ENCODE peak calls at places on chromosome 15, in seven cellular contexts. One of them, this sample, is unnamed.

GRCh38 chr15:90064931-90065681 is 37.2 kb downstream of the IDH2 start:
- DNase-seq in activated gamma-delta T cell treated with Interleukin-2 at 50 U/mL for 16 hours: no peak
- DNase-seq in posterior vena cava: peak; percentile 91
- DNase-seq in cardiac fibroblast: no peak
- DNase-seq in stromal cell of bone marrow: no peak
- DNase-seq in fibroblast of mammary gland: no peak
- DNase-seq in NCI-H460: no peak
- DNase-seq in this sample: no peak

GRCh38 chr15:40308844-40309189 is 1.1 kb upstream of the PLCB2 start:
- DNase-seq in posterior vena cava: peak; percentile 82
- DNase-seq in stromal cell of bone marrow: no peak
- DNase-seq in NCI-H460: no peak
- DNase-seq in cardiac fibroblast: no peak
- DNase-seq in fibroblast of mammary gland: no peak
- DNase-seq in activated gamma-delta T cell treated with Interleukin-2 at 50 U/mL for 16 hours: no peak
- DNase-seq in this sample: no peak

GRCh38 chr15:71312731-71313460 is 197.6 kb downstream of the THSD4 start:
- DNase-seq in posterior vena cava: no peak
- DNase-seq in cardiac fibroblast: no peak
- DNase-seq in NCI-H460: no peak
- DNase-seq in fibroblast of mammary gland: no peak
- DNase-seq in stromal cell of bone marrow: no peak
- DNase-seq in activated gamma-delta T cell treated with Interleukin-2 at 50 U/mL for 16 hours: no peak
- DNase-seq in this sample: no peak

GRCh38 chr15:70328137-70329115 is 230.7 kb upstream of the TLE3 start:
- DNase-seq in posterior vena cava: peak; percentile 92
- DNase-seq in NCI-H460: no peak
- DNase-seq in stromal cell of bone marrow: peak; percentile 67
- DNase-seq in activated gamma-delta T cell treated with Interleukin-2 at 50 U/mL for 16 hours: no peak
- DNase-seq in cardiac fibroblast: peak; percentile 84
- DNase-seq in fibroblast of mammary gland: peak; percentile 84
- DNase-seq in this sample: no peak

GRCh38 chr15:22267761-22268160 is 187.4 kb downstream of the OR4M2 start:
- DNase-seq in cardiac fibroblast: no peak
- DNase-seq in posterior vena cava: no peak
- DNase-seq in fibroblast of mammary gland: no peak
- DNase-seq in stromal cell of bone marrow: no peak
- DNase-seq in NCI-H460: no peak
- DNase-seq in activated gamma-delta T cell treated with Interleukin-2 at 50 U/mL for 16 hours: no peak
- DNase-seq in this sample: no peak

GRCh38 chr15:63945838-63946298 is 100.4 kb downstream of the DAPK2 start:
- DNase-seq in cardiac fibroblast: no peak
- DNase-seq in posterior vena cava: peak; percentile 64
- DNase-seq in activated gamma-delta T cell treated with Interleukin-2 at 50 U/mL for 16 hours: no peak
- DNase-seq in fibroblast of mammary gland: no peak
- DNase-seq in stromal cell of bone marrow: no peak
- DNase-seq in NCI-H460: no peak
- DNase-seq in this sample: no peak

GRCh38 chr15:61916104-61916503 is 144.1 kb downstream of the VPS13C start:
- DNase-seq in cardiac fibroblast: peak; percentile 16
- DNase-seq in posterior vena cava: no peak
- DNase-seq in fibroblast of mammary gland: peak; percentile 43
- DNase-seq in activated gamma-delta T cell treated with Interleukin-2 at 50 U/mL for 16 hours: no peak
- DNase-seq in stromal cell of bone marrow: peak; percentile 26
- DNase-seq in NCI-H460: no peak
- DNase-seq in this sample: no peak

GRCh38 chr15:31471731-31472430 is 145.2 kb downstream of the KLF13 start:
- DNase-seq in cardiac fibroblast: peak; percentile 94
- DNase-seq in posterior vena cava: peak; percentile 37
- DNase-seq in NCI-H460: no peak
- DNase-seq in stromal cell of bone marrow: peak; percentile 62
- DNase-seq in activated gamma-delta T cell treated with Interleukin-2 at 50 U/mL for 16 hours: no peak
- DNase-seq in fibroblast of mammary gland: peak; percentile 85
- DNase-seq in this sample: peak; percentile 23

GRCh38 chr15:52295421-52295991 is at the start of gene MYO5C:
- DNase-seq in posterior vena cava: peak; percentile 90
- DNase-seq in stromal cell of bone marrow: no peak
- DNase-seq in fibroblast of mammary gland: no peak
- DNase-seq in NCI-H460: peak; percentile 30
- DNase-seq in activated gamma-delta T cell treated with Interleukin-2 at 50 U/mL for 16 hours: no peak
- DNase-seq in cardiac fibroblast: peak; percentile 10
- DNase-seq in this sample: no peak

GRCh38 chr15:80852676-80853075 is 73.5 kb downstream of the CEMIP start:
- DNase-seq in posterior vena cava: no peak
- DNase-seq in activated gamma-delta T cell treated with Interleukin-2 at 50 U/mL for 16 hours: no peak
- DNase-seq in cardiac fibroblast: no peak
- DNase-seq in fibroblast of mammary gland: no peak
- DNase-seq in NCI-H460: no peak
- DNase-seq in stromal cell of bone marrow: no peak
- DNase-seq in this sample: no peak

GRCh38 chr15:57281357-57281756 is 94.9 kb upstream of the CGNL1 start:
- DNase-seq in activated gamma-delta T cell treated with Interleukin-2 at 50 U/mL for 16 hours: no peak
- DNase-seq in stromal cell of bone marrow: no peak
- DNase-seq in posterior vena cava: no peak
- DNase-seq in fibroblast of mammary gland: no peak
- DNase-seq in cardiac fibroblast: no peak
- DNase-seq in NCI-H460: no peak
- DNase-seq in this sample: no peak

GRCh38 chr15:64850778-64851502 is 9.2 kb downstream of the PLEKHO2 start:
- DNase-seq in cardiac fibroblast: no peak
- DNase-seq in fibroblast of mammary gland: no peak
- DNase-seq in NCI-H460: no peak
- DNase-seq in posterior vena cava: no peak
- DNase-seq in stromal cell of bone marrow: no peak
- DNase-seq in activated gamma-delta T cell treated with Interleukin-2 at 50 U/mL for 16 hours: no peak
- DNase-seq in this sample: no peak

GRCh38 chr15:35696767-35697231 is 150.8 kb upstream of the DPH6 start:
- DNase-seq in activated gamma-delta T cell treated with Interleukin-2 at 50 U/mL for 16 hours: no peak
- DNase-seq in posterior vena cava: no peak
- DNase-seq in stromal cell of bone marrow: no peak
- DNase-seq in NCI-H460: peak; percentile 15
- DNase-seq in cardiac fibroblast: peak; percentile 94
- DNase-seq in fibroblast of mammary gland: peak; percentile 85
- DNase-seq in this sample: no peak

GRCh38 chr15:27418729-27419128 is 447.7 kb downstream of the GABRG3 start:
- DNase-seq in cardiac fibroblast: no peak
- DNase-seq in fibroblast of mammary gland: no peak
- DNase-seq in stromal cell of bone marrow: no peak
- DNase-seq in activated gamma-delta T cell treated with Interleukin-2 at 50 U/mL for 16 hours: no peak
- DNase-seq in posterior vena cava: no peak
- DNase-seq in NCI-H460: no peak
- DNase-seq in this sample: no peak

GRCh38 chr15:77118787-77119410 is 48.0 kb upstream of the TSPAN3 start:
- DNase-seq in fibroblast of mammary gland: peak; percentile 80
- DNase-seq in stromal cell of bone marrow: peak; percentile 59
- DNase-seq in cardiac fibroblast: peak; percentile 86
- DNase-seq in posterior vena cava: no peak
- DNase-seq in NCI-H460: peak; percentile 52
- DNase-seq in activated gamma-delta T cell treated with Interleukin-2 at 50 U/mL for 16 hours: peak; percentile 21
- DNase-seq in this sample: no peak

GRCh38 chr15:34102175-34102925 is 467 bp downstream of the PGBD4 start:
- DNase-seq in activated gamma-delta T cell treated with Interleukin-2 at 50 U/mL for 16 hours: no peak
- DNase-seq in fibroblast of mammary gland: no peak
- DNase-seq in cardiac fibroblast: no peak
- DNase-seq in NCI-H460: no peak
- DNase-seq in stromal cell of bone marrow: no peak
- DNase-seq in posterior vena cava: no peak
- DNase-seq in this sample: no peak

GRCh38 chr15:73322665-73323373 is 45.9 kb downstream of the HCN4 start:
- DNase-seq in posterior vena cava: peak; percentile 78
- DNase-seq in stromal cell of bone marrow: no peak
- DNase-seq in activated gamma-delta T cell treated with Interleukin-2 at 50 U/mL for 16 hours: no peak
- DNase-seq in fibroblast of mammary gland: no peak
- DNase-seq in NCI-H460: no peak
- DNase-seq in cardiac fibroblast: no peak
- DNase-seq in this sample: no peak

This sample was measured in epithelial cell of proximal tubule.